ENCODE peak calls at places on chromosome X, in ten cellular contexts. W is upper lobe of left lung, P is neural progenitor cell, A is fibroblast of lung, F is PC-3, Z is neuronal stem cell, Q is SK-N-SH, U is breast epithelium, R is SJSA1, J is IMR-90. I is an unnamed sample. For H3K36me3 and H3K4me1, the result is how much of the 10 kb centered on the place peaks cover.

GRCh38 chrX:124736553-124737240 is 390.3 kb downstream of the SH2D1A start:
- DNase-seq in W (no peak), P (peak), A (no peak), F (no peak), Z (no peak), Q (no peak), U (no peak), R (no peak), J (no peak), I (no peak)

GRCh38 chrX:107565916-107566602 is 62.3 kb upstream of the PRPS1 start:
- DNase-seq in W (peak), P (peak), A (no peak), F (peak), Z (peak), Q (peak), U (no peak), R (no peak), J (peak), I (no peak)

GRCh38 chrX:48958635-48959094 is 1.3 kb upstream of the OTUD5 start:
- DNase-seq in W (no peak), P (peak), A (peak), F (peak), Z (no peak), Q (no peak), U (peak), R (peak), J (peak), I (peak)

GRCh38 chrX:2689773-2690666 is 1.1 kb upstream of the CD99 start:
- DNase-seq in W (no peak), P (peak), A (no peak), F (no peak), Z (no peak), Q (peak), U (no peak), R (no peak), J (no peak), I (no peak)

GRCh38 chrX:38516196-38516595 is 45.1 kb upstream of the TSPAN7 start:
- DNase-seq in W (no peak), P (no peak), A (no peak), F (no peak), Z (no peak), Q (no peak), U (no peak), R (no peak), J (no peak), I (no peak)

GRCh38 chrX:39472161-39472560 is 625.6 kb downstream of the BCOR start:
- DNase-seq in W (no peak), P (no peak), A (no peak), F (no peak), Z (no peak), Q (no peak), U (no peak), R (no peak), J (no peak), I (no peak)

GRCh38 chrX:28719620-28720019 is 132.4 kb downstream of the IL1RAPL1 start:
- DNase-seq in W (no peak), P (no peak), A (no peak), F (no peak), Z (no peak), Q (no peak), U (no peak), R (no peak), J (no peak), I (no peak)

GRCh38 chrX:49206543-49206942 is 6.5 kb upstream of the SYP start:
- DNase-seq in W (no peak), P (no peak), A (no peak), F (no peak), Z (no peak), Q (no peak), U (no peak), R (no peak), J (no peak), I (no peak)

GRCh38 chrX:72041901-72042859 is 89.5 kb downstream of the RTL5 start:
- DNase-seq in W (no peak), P (no peak), A (peak), F (no peak), Z (no peak), Q (no peak), U (no peak), R (no peak), J (peak), I (no peak)

GRCh38 chrX:39158801-39159657 is 357.8 kb downstream of the MID1IP1 start:
- DNase-seq in W (peak), P (no peak), A (peak), F (peak), Z (no peak), Q (peak), U (no peak), R (peak), J (peak), I (no peak)

GRCh38 chrX:111649641-111650040 is 31.3 kb upstream of the ALG13 start:
- DNase-seq in W (no peak), P (no peak), A (no peak), F (no peak), Z (no peak), Q (no peak), U (no peak), R (no peak), J (no peak), I (no peak)

GRCh38 chrX:10514891-10515290 is 105.5 kb downstream of the MID1 start:
- DNase-seq in W (no peak), P (no peak), A (peak), F (no peak), Z (no peak), Q (no peak), U (no peak), R (no peak), J (peak), I (no peak)

GRCh38 chrX:47583240-47583861 is 1.1 kb downstream of the TIMP1 start:
- DNase-seq in W (no peak), P (no peak), A (no peak), F (no peak), Z (no peak), Q (no peak), U (no peak), R (no peak), J (no peak), I (no peak)

GRCh38 chrX:43870011-43870410 is 12.2 kb downstream of the MAOB start:
- DNase-seq in W (no peak), P (no peak), A (no peak), F (no peak), Z (no peak), Q (no peak), U (no peak), R (no peak), J (no peak), I (no peak)

GRCh38 chrX:7706032-7706431 is 136.9 kb upstream of the VCX start:
- DNase-seq in W (no peak), P (no peak), A (peak), F (peak), Z (no peak), Q (no peak), U (no peak), R (no peak), J (no peak), I (no peak)

GRCh38 chrX:100831219-100831946 is 11.2 kb downstream of the CSTF2 start:
- DNase-seq in W (no peak), P (no peak), A (no peak), F (no peak), Z (no peak), Q (no peak), U (no peak), R (no peak), J (no peak), I (no peak)

GRCh38 chrX:100830143-100830542 is 10.0 kb downstream of the CSTF2 start:
- DNase-seq in W (no peak), P (no peak), A (no peak), F (no peak), Z (no peak), Q (no peak), U (no peak), R (no peak), J (no peak), I (no peak)

GRCh38 chrX:100829730-100830129 is 9.5 kb downstream of the CSTF2 start:
- DNase-seq in W (no peak), P (no peak), A (peak), F (peak), Z (no peak), Q (no peak), U (no peak), R (no peak), J (peak), I (no peak)

GRCh38 chrX:100830547-100830946 is 10.4 kb downstream of the CSTF2 start:
- DNase-seq in W (no peak), P (no peak), A (no peak), F (no peak), Z (no peak), Q (no peak), U (no peak), R (no peak), J (no peak), I (no peak)
- H3K4me3 ChIP-seq in W (no peak), P (no peak), A (no peak), F (no peak), Z (no peak), Q (no peak), U (no peak), R (no peak), J (no peak), I (no peak)

GRCh38 chrX:24846551-24847170 is 152.9 kb downstream of the POLA1 start:
- DNase-seq in W (no peak), P (no peak), A (peak), F (no peak), Z (no peak), Q (no peak), U (no peak), R (no peak), J (peak), I (no peak)
- H3K36me3 ChIP-seq in W (under half), P (under half), A (under half), F (under half), Z (under half), Q (under half), U (under half), R (under half), J (under half), I (under half)

GRCh38 chrX:41090568-41091238 is 5.5 kb downstream of the USP9X start:
- DNase-seq in W (no peak), P (no peak), A (no peak), F (peak), Z (no peak), Q (no peak), U (no peak), R (no peak), J (peak), I (no peak)

GRCh38 chrX:41095174-41095573 is 9.9 kb downstream of the USP9X start:
- DNase-seq in W (no peak), P (no peak), A (no peak), F (no peak), Z (no peak), Q (no peak), U (no peak), R (no peak), J (no peak), I (no peak)

GRCh38 chrX:41097326-41097725 is 12.1 kb downstream of the USP9X start:
- DNase-seq in W (no peak), P (no peak), A (no peak), F (no peak), Z (no peak), Q (no peak), U (no peak), R (no peak), J (no peak), I (no peak)

GRCh38 chrX:41095962-41096955 is 11.0 kb downstream of the USP9X start:
- DNase-seq in W (no peak), P (peak), A (peak), F (no peak), Z (no peak), Q (no peak), U (no peak), R (no peak), J (no peak), I (no peak)

GRCh38 chrX:41092776-41093175 is 7.5 kb downstream of the USP9X start:
- DNase-seq in W (no peak), P (no peak), A (no peak), F (no peak), Z (no peak), Q (no peak), U (no peak), R (no peak), J (no peak), I (no peak)
- H3K4me1 ChIP-seq in W (under half), P (half or more), A (under half), F (under half), Z (under half), Q (under half), U (under half), R (under half), J (under half), I (half or more)

DNA sequence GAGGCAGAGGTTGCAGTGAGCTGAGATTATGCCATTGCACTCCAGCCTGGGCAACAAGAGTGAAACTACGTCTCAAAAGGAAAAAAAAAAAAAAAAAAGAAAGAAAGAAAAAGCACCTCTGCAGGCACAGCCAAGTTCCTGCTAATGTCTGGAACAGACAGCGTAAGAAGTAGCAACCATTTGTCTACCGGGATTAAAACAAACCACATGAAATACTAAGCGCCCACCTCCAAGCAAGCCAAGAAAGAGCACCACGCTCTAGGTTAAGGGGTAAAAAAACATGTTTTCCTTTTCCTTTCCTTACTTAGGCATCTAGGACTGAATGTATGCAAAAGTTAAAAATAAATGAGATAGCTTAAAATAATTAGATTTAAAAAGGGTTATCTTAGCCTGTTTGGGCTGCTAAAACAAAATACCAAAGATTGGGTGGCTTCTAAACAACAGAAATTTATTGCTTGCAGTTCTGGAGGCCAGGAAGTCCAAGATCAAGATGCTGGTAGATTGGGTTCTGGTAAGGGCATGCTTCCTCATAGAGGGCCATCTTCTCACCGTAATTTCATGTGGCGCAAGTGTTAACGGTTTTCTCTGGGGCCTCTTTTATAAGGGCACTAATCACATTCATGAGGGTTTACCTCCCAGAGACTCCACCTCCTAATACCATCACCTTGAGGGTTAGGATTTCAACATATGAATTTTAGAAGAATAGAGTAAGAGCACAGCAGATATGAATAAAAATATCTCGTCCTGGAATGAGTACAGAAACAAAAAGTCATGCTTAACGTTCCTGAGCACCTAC is 12.3 kb downstream of the GPC4 start:
- DNase-seq in W (no peak), P (no peak), A (no peak), F (no peak), Z (no peak), Q (no peak), U (no peak), R (no peak), J (no peak), I (no peak)
- H3K4me3 ChIP-seq in W (no peak), P (no peak), A (no peak), F (no peak), Z (no peak), Q (no peak), U (no peak), R (no peak), J (no peak), I (no peak)

DNA sequence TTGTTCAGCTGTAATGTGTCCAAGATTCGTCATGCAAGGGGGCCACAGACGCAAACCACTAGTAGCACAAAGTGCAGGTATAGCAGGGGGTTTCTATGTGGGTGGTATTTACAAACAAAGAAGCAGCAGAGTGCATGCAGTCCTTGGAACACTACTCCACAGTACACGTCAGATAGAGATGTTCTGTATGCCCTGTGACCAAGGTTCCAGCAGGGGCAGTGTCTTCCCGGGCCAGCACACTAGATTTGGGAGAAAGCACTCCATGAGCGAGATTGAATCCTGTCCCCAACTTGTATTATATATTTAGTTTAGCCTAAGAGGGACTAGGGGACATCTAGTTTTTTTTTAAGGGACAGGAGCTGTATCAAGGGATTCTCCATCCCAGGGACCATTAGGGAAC is 54.4 kb upstream of the ESX1 start:
- DNase-seq in W (no peak), P (peak), A (no peak), F (peak), Z (no peak), Q (no peak), U (no peak), R (no peak), J (no peak), I (no peak)
- H3K36me3 ChIP-seq in W (under half), P (under half), A (under half), F (under half), Z (under half), Q (under half), U (under half), R (under half), J (under half), I (under half)

GRCh38 chrX:150548684-150549083 is 19.7 kb upstream of the MTM1 start:
- DNase-seq in W (no peak), P (no peak), A (peak), F (peak), Z (no peak), Q (no peak), U (no peak), R (peak), J (peak), I (no peak)

GRCh38 chrX:150547511-150548115 is 20.8 kb upstream of the MTM1 start:
- DNase-seq in W (peak), P (peak), A (peak), F (no peak), Z (no peak), Q (peak), U (peak), R (peak), J (no peak), I (peak)

GRCh38 chrX:150548251-150548650 is 20.2 kb upstream of the MTM1 start:
- DNase-seq in W (no peak), P (no peak), A (no peak), F (no peak), Z (no peak), Q (no peak), U (no peak), R (no peak), J (no peak), I (no peak)

GRCh38 chrX:150544835-150545790 is 23.3 kb upstream of the MTM1 start:
- DNase-seq in W (no peak), P (no peak), A (no peak), F (no peak), Z (no peak), Q (no peak), U (no peak), R (no peak), J (no peak), I (no peak)

DNA sequence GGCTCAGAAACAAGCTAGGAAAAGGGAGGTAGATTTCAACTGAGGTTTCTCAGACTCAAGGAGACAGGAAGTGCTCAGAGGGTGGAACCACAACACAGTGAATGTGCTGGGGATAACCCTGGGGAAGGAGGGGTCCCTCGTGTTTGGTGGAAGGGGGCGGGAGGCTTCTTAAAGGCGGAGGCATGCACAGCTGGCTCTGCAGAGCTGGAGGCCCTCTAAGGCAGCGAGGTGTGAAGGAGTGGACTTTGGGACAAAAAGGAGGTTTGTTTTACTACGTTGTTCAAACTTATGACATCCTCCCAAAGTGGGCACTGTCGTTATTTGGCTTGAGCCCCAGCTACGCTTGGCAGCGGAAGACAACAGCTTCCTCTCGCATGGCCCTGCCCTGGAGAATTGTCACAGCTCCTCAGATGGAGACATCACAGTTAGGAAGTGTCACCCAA is 21.7 kb upstream of the MTM1 start:
- DNase-seq in W (no peak), P (no peak), A (peak), F (no peak), Z (no peak), Q (no peak), U (no peak), R (no peak), J (no peak), I (no peak)
- H3K4me1 ChIP-seq in W (under half), P (under half), A (under half), F (under half), Z (under half), Q (under half), U (under half), R (under half), J (under half), I (under half)

DNA sequence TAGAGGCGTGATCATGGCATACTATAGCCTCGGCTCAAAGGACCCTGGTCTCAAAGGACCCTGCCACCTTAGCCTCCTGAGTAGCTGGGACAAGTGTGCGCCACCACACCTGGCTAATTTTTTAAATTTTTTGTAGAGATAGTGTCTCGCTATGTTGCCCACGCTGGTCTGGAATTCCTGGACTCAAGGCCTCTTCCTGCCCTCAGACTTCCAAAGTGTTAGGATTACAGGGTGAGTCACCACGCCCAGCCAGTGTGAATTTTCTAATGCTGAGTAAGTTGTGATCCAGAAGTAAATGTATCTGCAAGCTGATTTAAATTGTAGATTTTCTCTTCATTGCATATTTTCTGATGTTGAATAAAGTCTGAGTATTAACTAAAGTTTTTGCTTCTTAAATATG is 2.6 kb upstream of the ZNF674 start:
- DNase-seq in W (no peak), P (no peak), A (peak), F (peak), Z (no peak), Q (no peak), U (no peak), R (peak), J (peak), I (no peak)
- H3K4me3 ChIP-seq in W (no peak), P (no peak), A (no peak), F (peak), Z (no peak), Q (no peak), U (no peak), R (no peak), J (no peak), I (no peak)

DNA sequence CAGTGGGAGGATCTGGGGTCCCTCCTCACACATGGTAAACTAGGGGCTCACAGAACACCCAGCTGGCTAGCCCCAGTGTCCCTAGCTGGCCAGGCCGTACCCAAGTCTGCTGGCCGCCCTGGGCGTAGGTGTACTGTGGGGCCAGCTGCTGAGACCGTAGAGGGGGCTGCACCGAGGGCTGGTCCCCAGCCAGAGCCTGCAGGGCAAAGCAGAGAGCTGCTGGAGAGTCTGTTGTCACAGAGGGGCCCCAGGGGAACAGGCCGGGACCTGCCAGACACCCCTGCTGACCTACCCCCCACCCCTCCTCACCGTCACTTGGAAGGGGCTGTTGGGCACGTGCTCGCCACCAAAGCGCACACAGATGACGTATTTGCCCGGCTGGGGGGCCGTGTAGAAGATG is 19.9 kb downstream of the FLNA start:
- DNase-seq in W (no peak), P (no peak), A (no peak), F (no peak), Z (no peak), Q (no peak), U (no peak), R (no peak), J (no peak), I (no peak)
- H3K36me3 ChIP-seq in W (half or more), P (under half), A (half or more), F (half or more), Z (half or more), Q (under half), U (under half), R (half or more), J (half or more), I (half or more)

I was measured in left ventricle myocardium inferior.